ENCODE peak calls at places on chromosomes 1 and 21, in eight cellular contexts. O, P, W, Y, R, G, A and I are unnamed samples.

GRCh38 chr1:183975651-183976050 is 61.9 kb downstream of the COLGALT2 start:
- DNase-seq in A (no peak), O (no peak), P (no peak), G (no peak), R (no peak), Y (no peak), W (no peak), I (no peak)

GRCh38 chr21:22827422-22827821 is 1829.2 kb downstream of the NCAM2 start:
- DNase-seq in R (no peak), O (no peak), W (no peak), Y (no peak), G (no peak), P (no peak), A (no peak), I (no peak)

GRCh38 chr1:67019600-67020136 is 34.3 kb downstream of the SLC35D1 start:
- DNase-seq in A (peak; percentile 7), Y (no peak), O (no peak), W (peak; percentile 43), G (peak; percentile 68), P (peak; percentile 81), R (peak; percentile 22), I (no peak)

GRCh38 chr1:220696863-220697231 is 6.7 kb downstream of the C1orf115 start:
- DNase-seq in R (no peak), G (peak; percentile 36), W (no peak), O (no peak), Y (no peak), A (no peak), P (peak; percentile 30), I (no peak)

GRCh38 chr21:16169102-16169511 is 439.3 kb downstream of the USP25 start:
- DNase-seq in O (no peak), G (no peak), R (no peak), Y (no peak), P (peak; percentile 8), W (no peak), A (no peak), I (no peak)

GRCh38 chr1:187096689-187097088 is 267.9 kb downstream of the PLA2G4A start:
- DNase-seq in G (no peak), R (no peak), O (no peak), A (no peak), Y (no peak), W (no peak), P (peak; percentile 28), I (no peak)

GRCh38 chr21:45981641-45982255 is at the start of gene COL6A1:
- DNase-seq in Y (peak; percentile 82), P (peak; percentile 66), G (peak; percentile 85), A (peak; percentile 75), W (peak; percentile 57), O (peak; percentile 91), R (peak; percentile 80), I (peak; percentile 52)

GRCh38 chr21:38625000-38625399 is 126.7 kb upstream of the ERG start:
- DNase-seq in P (no peak), A (no peak), R (no peak), G (no peak), Y (no peak), O (no peak), W (no peak), I (no peak)

GRCh38 chr1:67978988-67979516 is 71.4 kb downstream of the DIRAS3 start:
- DNase-seq in O (no peak), W (no peak), P (peak; percentile 88), Y (no peak), A (no peak), G (peak; percentile 72), R (no peak), I (no peak)

GRCh38 chr21:31184462-31184861 is 146.2 kb upstream of the KRTAP19-8 start:
- DNase-seq in Y (no peak), W (no peak), A (no peak), O (no peak), P (no peak), G (no peak), R (no peak), I (no peak)

GRCh38 chr1:160151303-160151702 is at the start of gene ATP1A4:
- DNase-seq in O (no peak), P (no peak), G (no peak), A (no peak), R (no peak), Y (no peak), W (no peak), I (no peak)

GRCh38 chr1:152109231-152109997 is 5.8 kb downstream of the TCHH start:
- DNase-seq in G (no peak), W (peak; percentile 49), O (peak; percentile 17), R (no peak), A (no peak), Y (no peak), P (peak; percentile 6), I (peak; percentile 4)

GRCh38 chr1:198681247-198681646 is 42.4 kb downstream of the PTPRC start:
- DNase-seq in G (peak; percentile 41), W (no peak), O (no peak), Y (no peak), P (peak; percentile 45), A (no peak), R (no peak), I (no peak)

GRCh38 chr1:230540416-230540815 is 101.9 kb upstream of the COG2 start:
- DNase-seq in O (no peak), A (no peak), R (no peak), W (no peak), Y (no peak), G (peak; percentile 11), P (no peak), I (no peak)

GRCh38 chr1:20368866-20369545 is 78.3 kb downstream of the VWA5B1 start:
- DNase-seq in G (no peak), R (no peak), A (no peak), Y (no peak), O (no peak), P (no peak), W (no peak), I (no peak)

GRCh38 chr1:62194651-62195282 is at the start of gene L1TD1:
- DNase-seq in P (no peak), W (peak; percentile 96), Y (no peak), G (peak; percentile 23), O (no peak), A (no peak), R (no peak), I (no peak)

GRCh38 chr1:234600418-234601216 is 9.4 kb downstream of the IRF2BP2 start:
- DNase-seq in P (no peak), A (peak; percentile 51), Y (peak; percentile 68), O (peak; percentile 91), G (peak; percentile 74), R (peak; percentile 59), W (no peak), I (no peak)

GRCh38 chr1:182107218-182107617 is 45.7 kb upstream of the ZNF648 start:
- DNase-seq in R (no peak), O (no peak), P (no peak), A (no peak), Y (no peak), G (no peak), W (no peak), I (peak; percentile 92)

GRCh38 chr1:209513226-209513625 is 70.3 kb upstream of the CAMK1G start:
- DNase-seq in Y (no peak), A (no peak), G (peak; percentile 58), W (peak; percentile 55), P (peak; percentile 46), R (no peak), O (no peak), I (peak; percentile 44)

GRCh38 chr1:109170051-109170775 is 43.5 kb upstream of the SARS1 start:
- DNase-seq in A (no peak), G (peak; percentile 70), O (no peak), W (no peak), R (no peak), P (peak; percentile 19), Y (no peak), I (no peak)

GRCh38 chr1:919271-919872 is 4.4 kb upstream of the SAMD11 start:
- DNase-seq in R (no peak), O (peak; percentile 72), G (no peak), P (no peak), W (no peak), A (no peak), Y (no peak), I (no peak)

DNA sequence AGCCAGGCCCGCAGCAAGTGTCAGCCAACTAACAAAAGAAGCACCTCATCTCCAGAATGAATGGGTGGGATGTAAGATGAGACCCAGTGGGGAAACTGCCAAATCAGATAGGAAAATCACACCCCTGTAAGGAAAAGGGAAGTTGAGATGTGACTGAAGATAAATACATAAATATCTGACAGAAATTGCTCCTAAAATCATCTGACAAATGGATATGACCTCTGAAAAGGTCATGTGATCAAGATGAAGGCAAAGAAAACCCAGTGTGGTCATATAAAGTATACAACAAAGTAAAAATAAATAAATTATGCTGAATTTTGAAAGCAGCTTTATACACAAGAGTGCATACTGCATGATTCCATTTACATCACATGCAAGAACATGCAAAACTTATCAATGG is 12.7 kb downstream of the SIPA1L2 start:
- DNase-seq in R (no peak), A (no peak), W (no peak), P (no peak), O (no peak), G (no peak), Y (no peak), I (no peak)
- H3K4me1 ChIP-seq in R (peaks cover 51% of the 10 kb centered on the region), A (peaks cover 99% of the 10 kb centered on the region), W (peaks cover 7% of the 10 kb centered on the region), P (peaks cover 18% of the 10 kb centered on the region), O (peaks cover 14% of the 10 kb centered on the region), G (peaks cover 53% of the 10 kb centered on the region), Y (peaks cover 19% of the 10 kb centered on the region), I (peaks cover 7% of the 10 kb centered on the region)

GRCh38 chr1:58887059-58887458 is 103.2 kb upstream of the JUN start:
- DNase-seq in W (no peak), G (no peak), R (no peak), P (no peak), O (no peak), A (no peak), Y (no peak), I (no peak)
- H3K4me1 ChIP-seq in W (peaks cover 2% of the 10 kb centered on the region), G (peaks cover 26% of the 10 kb centered on the region), R (peaks cover 34% of the 10 kb centered on the region), P (peaks cover 9% of the 10 kb centered on the region), O (peaks cover 27% of the 10 kb centered on the region), A (peaks cover 50% of the 10 kb centered on the region), Y (peaks cover 12% of the 10 kb centered on the region), I (peaks cover 52% of the 10 kb centered on the region)

GRCh38 chr1:8222789-8223188 is 95.1 kb upstream of the SLC45A1 start:
- DNase-seq in W (no peak), Y (no peak), A (no peak), R (no peak), G (no peak), P (no peak), O (peak; percentile 0), I (no peak)
- H3K4me1 ChIP-seq in W (no peaks in the 10 kb centered on the region), Y (no peaks in the 10 kb centered on the region), A (no peaks in the 10 kb centered on the region), R (no peaks in the 10 kb centered on the region), G (no peaks in the 10 kb centered on the region), P (peaks cover 21% of the 10 kb centered on the region), O (peaks cover 2% of the 10 kb centered on the region), I (peaks cover 27% of the 10 kb centered on the region)

GRCh38 chr1:30747028-30748008 is 10.3 kb downstream of the LAPTM5 start:
- DNase-seq in Y (no peak), P (no peak), W (no peak), O (peak; percentile 40), A (no peak), G (no peak), R (no peak), I (no peak)

GRCh38 chr1:30748098-30748698 is 9.4 kb downstream of the LAPTM5 start:
- DNase-seq in R (no peak), W (no peak), G (peak; percentile 24), O (peak; percentile 31), Y (no peak), A (no peak), P (no peak), I (peak; percentile 37)

GRCh38 chr1:30745156-30745833 is 12.3 kb downstream of the LAPTM5 start:
- DNase-seq in W (no peak), G (no peak), P (no peak), A (no peak), O (peak; percentile 35), R (no peak), Y (no peak), I (no peak)

GRCh38 chr1:30745834-30746208 is 11.8 kb downstream of the LAPTM5 start:
- DNase-seq in W (no peak), R (no peak), G (no peak), P (no peak), A (no peak), Y (no peak), O (peak; percentile 52), I (no peak)

GRCh38 chr1:30746212-30747027 is 11.2 kb downstream of the LAPTM5 start:
- DNase-seq in P (no peak), A (no peak), R (no peak), O (no peak), W (no peak), G (no peak), Y (no peak), I (no peak)
- H3K4me1 ChIP-seq in P (peaks cover 6% of the 10 kb centered on the region), A (no peaks in the 10 kb centered on the region), R (no peaks in the 10 kb centered on the region), O (no peaks in the 10 kb centered on the region), W (peaks cover 3% of the 10 kb centered on the region), G (no peaks in the 10 kb centered on the region), Y (no peaks in the 10 kb centered on the region), I (peaks cover 13% of the 10 kb centered on the region)